ENCODE peak calls at places on chromosomes 4 and X, in six cellular contexts. W is NCI-H69, B is HT1080, S is NCI-H1092, J is pons, A is osteocyte. O is an unnamed sample.

GRCh38 chrX:42755820-42756219 is 22.1 kb downstream of the PPP1R2C start:
- DNase-seq in W (no peak), B (peak), S (no peak), J (peak), A (no peak), O (peak)

GRCh38 chrX:155966876-155967275 is 30.6 kb upstream of the IL9R start:
- DNase-seq in W (peak), B (peak), S (peak), J (no peak), A (no peak), O (peak)

GRCh38 chr4:159062381-159062780 is 40.5 kb upstream of the RAPGEF2 start:
- DNase-seq in W (no peak), B (no peak), S (no peak), J (no peak), A (no peak), O (no peak)

GRCh38 chrX:17642891-17643290 is 94.4 kb upstream of the SCML1 start:
- DNase-seq in W (no peak), B (no peak), S (no peak), J (no peak), A (no peak), O (no peak)

GRCh38 chr4:156971168-156971601 is 414 bp downstream of the PDGFC start:
- DNase-seq in W (peak), B (no peak), S (no peak), J (no peak), A (no peak), O (no peak)

GRCh38 chr4:153010137-153010536 is 74.0 kb downstream of the FHDC1 start:
- DNase-seq in W (no peak), B (no peak), S (no peak), J (no peak), A (no peak), O (no peak)

GRCh38 chrX:13666836-13667235 is 13.9 kb downstream of the TCEANC start:
- DNase-seq in W (no peak), B (peak), S (no peak), J (peak), A (no peak), O (no peak)

GRCh38 chrX:12814434-12814833 is 23.2 kb downstream of the PRPS2 start:
- DNase-seq in W (peak), B (peak), S (no peak), J (peak), A (no peak), O (peak)

GRCh38 chr4:86358176-86358701 is 1.6 kb downstream of the MAPK10 start:
- DNase-seq in W (peak), B (no peak), S (no peak), J (peak), A (no peak), O (no peak)

GRCh38 chr4:17366496-17366895 is 145.4 kb downstream of the QDPR start:
- DNase-seq in W (no peak), B (no peak), S (no peak), J (no peak), A (no peak), O (no peak)

GRCh38 chr4:2248044-2248780 is 6.3 kb upstream of the HAUS3 start:
- DNase-seq in W (no peak), B (no peak), S (no peak), J (no peak), A (peak), O (no peak)

GRCh38 chrX:78555401-78555980 is 103.6 kb downstream of the RTL3 start:
- DNase-seq in W (no peak), B (no peak), S (no peak), J (peak), A (no peak), O (no peak)

GRCh38 chr4:186936496-186937375 is 213.1 kb upstream of the FAT1 start:
- DNase-seq in W (no peak), B (peak), S (no peak), J (no peak), A (no peak), O (peak)

GRCh38 chr4:14880805-14881204 is 121.5 kb upstream of the CPEB2 start:
- DNase-seq in W (peak), B (no peak), S (no peak), J (peak), A (no peak), O (no peak)

GRCh38 chrX:4638036-4638435 is 924.6 kb upstream of the PRKX start:
- DNase-seq in W (no peak), B (no peak), S (no peak), J (no peak), A (no peak), O (no peak)

GRCh38 chr4:52946811-52947210 is 84.7 kb downstream of the RASL11B start:
- DNase-seq in W (peak), B (no peak), S (no peak), J (no peak), A (no peak), O (no peak)

GRCh38 chrX:150459168-150459567 is 96.1 kb downstream of the MAMLD1 start:
- DNase-seq in W (no peak), B (no peak), S (no peak), J (no peak), A (no peak), O (no peak)

GRCh38 chr4:89039735-89040338 is 17.1 kb downstream of the FAM13A start:
- DNase-seq in W (no peak), B (no peak), S (no peak), J (no peak), A (no peak), O (no peak)

GRCh38 chrX:73930300-73930699 is 367.3 kb downstream of the CHIC1 start:
- DNase-seq in W (peak), B (peak), S (no peak), J (no peak), A (no peak), O (peak)

GRCh38 chr4:96736352-96736889 is 896.5 kb downstream of the PDHA2 start:
- DNase-seq in W (peak), B (peak), S (no peak), J (no peak), A (no peak), O (peak)

GRCh38 chr4:6450709-6451108 is 21.7 kb downstream of the PPP2R2C start:
- DNase-seq in W (no peak), B (peak), S (no peak), J (no peak), A (no peak), O (no peak)

GRCh38 chrX:107659768-107660167 is 31.5 kb downstream of the PRPS1 start:
- DNase-seq in W (peak), B (peak), S (no peak), J (peak), A (no peak), O (no peak)

GRCh38 chr4:13921805-13922204 is 294.3 kb upstream of the BOD1L1 start:
- DNase-seq in W (no peak), B (no peak), S (no peak), J (no peak), A (no peak), O (no peak)

GRCh38 chr4:128355301-128355700 is 67.7 kb upstream of the PGRMC2 start:
- DNase-seq in W (peak), B (peak), S (no peak), J (no peak), A (no peak), O (peak)

GRCh38 chrX:51420610-51421009 is 75.8 kb downstream of the NUDT11 start:
- DNase-seq in W (peak), B (peak), S (no peak), J (peak), A (no peak), O (peak)

GRCh38 chrX:31130457-31131215 is 58.8 kb upstream of the FTHL17 start:
- DNase-seq in W (no peak), B (no peak), S (no peak), J (no peak), A (no peak), O (no peak)

GRCh38 chr4:80539190-80539589 is 203.7 kb downstream of the CFAP299 start:
- DNase-seq in W (peak), B (no peak), S (no peak), J (no peak), A (no peak), O (no peak)

GRCh38 chr4:60034371-60034770 is 1165.8 kb upstream of the ADGRL3 start:
- DNase-seq in W (peak), B (no peak), S (peak), J (no peak), A (no peak), O (no peak)

GRCh38 chr4:81715335-81715734 is 243.6 kb upstream of the RASGEF1B start:
- DNase-seq in W (peak), B (no peak), S (no peak), J (no peak), A (no peak), O (no peak)

GRCh38 chrX:50067435-50068292 is 133.1 kb downstream of the AKAP4 start:
- DNase-seq in W (peak), B (peak), S (peak), J (peak), A (no peak), O (peak)

O was measured in A172.